ENCODE peak calls at places on chromosomes 7 and 10, in seven cellular contexts. O, Y, B, Z, C, E and U are unnamed samples.

GRCh38 chr7:136667584-136667983 is 200.9 kb upstream of the CHRM2 start:
- DNase-seq in O (no peak), C (no peak), Z (no peak), B (no peak), E (no peak), Y (no peak), U (no peak)

GRCh38 chr7:108086962-108087361 is 43.2 kb downstream of the LAMB4 start:
- DNase-seq in O (no peak), E (no peak), B (no peak), Z (no peak), Y (no peak), C (no peak), U (no peak)

GRCh38 chr7:14673202-14673601 is 229.3 kb downstream of the DGKB start:
- DNase-seq in B (no peak), Y (no peak), C (no peak), E (no peak), O (no peak), Z (no peak), U (no peak)

GRCh38 chr10:119416855-119417254 is 125.7 kb downstream of the RGS10 start:
- DNase-seq in Z (peak; percentile 78), E (no peak), O (peak; percentile 77), Y (peak; percentile 48), C (peak; percentile 92), B (peak; percentile 81), U (peak; percentile 62)

GRCh38 chr7:13953368-13953767 is 36.1 kb downstream of the ETV1 start:
- DNase-seq in E (no peak), O (no peak), Z (no peak), B (no peak), C (no peak), Y (no peak), U (peak; percentile 19)

GRCh38 chr7:70681847-70682350 is 450.0 kb upstream of the GALNT17 start:
- DNase-seq in Z (peak; percentile 79), Y (no peak), O (no peak), B (peak; percentile 34), C (no peak), E (no peak), U (no peak)

GRCh38 chr10:23514321-23514720 is 75.4 kb downstream of the OTUD1 start:
- DNase-seq in O (no peak), E (no peak), Y (no peak), C (no peak), B (no peak), Z (no peak), U (no peak)

GRCh38 chr10:33810986-33811385 is 476.5 kb upstream of the NRP1 start:
- DNase-seq in E (no peak), C (no peak), B (no peak), Z (no peak), Y (no peak), O (peak; percentile 23), U (no peak)

GRCh38 chr10:133393401-133394063 is 425 bp upstream of the MTG1 start:
- DNase-seq in B (no peak), Z (no peak), C (no peak), O (no peak), E (no peak), Y (no peak), U (no peak)

GRCh38 chr7:96727534-96728088 is 18.0 kb upstream of the SEM1 start:
- DNase-seq in O (no peak), E (no peak), Y (no peak), Z (no peak), C (no peak), B (no peak), U (no peak)

GRCh38 chr7:22052221-22052639 is 106.5 kb upstream of the CDCA7L start:
- DNase-seq in C (no peak), B (no peak), O (no peak), Z (no peak), E (no peak), Y (no peak), U (no peak)

GRCh38 chr10:1358860-1359598 is 302.8 kb downstream of the WDR37 start:
- DNase-seq in Y (no peak), C (no peak), E (no peak), B (no peak), Z (no peak), O (no peak), U (no peak)

GRCh38 chr7:149287622-149288021 is 25.6 kb downstream of the ZNF783 start:
- DNase-seq in E (no peak), C (no peak), Z (no peak), B (no peak), Y (no peak), O (no peak), U (no peak)

DNA sequence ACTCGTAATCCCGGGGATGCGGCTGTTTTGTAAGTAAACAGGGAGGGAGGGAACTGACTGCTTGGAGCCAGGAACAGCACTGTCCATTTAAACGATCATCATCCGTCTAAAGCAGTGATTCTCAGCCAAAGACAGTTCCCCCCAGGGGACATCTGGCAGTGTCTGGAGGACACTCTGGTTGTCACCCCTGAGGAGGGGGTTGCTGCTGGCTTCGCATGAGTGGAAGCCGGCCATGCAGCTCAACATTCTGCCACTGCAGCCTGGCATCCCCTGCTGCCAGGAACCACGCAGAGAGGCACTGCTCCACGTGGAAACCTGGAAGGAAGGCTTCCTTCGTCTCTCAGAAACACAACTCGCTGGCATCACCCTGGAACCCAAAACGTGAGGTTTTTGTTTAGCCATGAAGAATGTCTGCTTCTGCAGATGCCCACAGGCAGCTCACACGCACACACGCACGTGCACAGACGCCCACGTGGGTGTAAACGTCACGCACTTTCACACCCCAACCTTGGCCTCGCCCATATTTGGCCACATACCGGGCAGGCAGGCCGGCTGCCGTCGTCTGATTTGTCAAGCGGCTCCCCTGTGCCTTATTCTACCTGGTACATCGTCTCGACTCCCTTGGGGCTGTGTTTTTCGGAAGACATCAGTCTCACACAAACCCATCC is 127.4 kb upstream of the PPP2R2D start:
- DNase-seq in Y (no peak), E (no peak), C (no peak), Z (no peak), B (no peak), O (no peak), U (no peak)
- H3K4me3 ChIP-seq in Y (no peak overlapping the region), E (no peak overlapping the region), C (no peak overlapping the region), Z (no peak overlapping the region), B (no peak overlapping the region), O (no peak overlapping the region), U (no peak overlapping the region)

GRCh38 chr10:11827006-11827405 is 3.9 kb downstream of the PROSER2 start:
- DNase-seq in Z (no peak), B (no peak), O (no peak), E (no peak), Y (no peak), C (no peak), U (no peak)
- TF ChIP-seq CTCF in Z (no peak), B (no peak), O (no peak), E (no peak), Y (no peak), C (no peak), U (no peak)

GRCh38 chr10:68559872-68560200 is 301 bp upstream of the TET1 start:
- DNase-seq in Y (peak; percentile 34), E (no peak), Z (no peak), C (no peak), B (no peak), O (no peak), U (no peak)

GRCh38 chr10:68560916-68561691 is 967 bp downstream of the TET1 start:
- DNase-seq in Z (no peak), C (no peak), E (no peak), B (peak; percentile 16), O (peak; percentile 77), Y (no peak), U (peak; percentile 41)

GRCh38 chr10:68560201-68560915 is at the start of gene TET1:
- DNase-seq in E (peak; percentile 38), Y (peak; percentile 39), B (peak; percentile 61), C (no peak), Z (peak; percentile 52), O (peak; percentile 84), U (peak; percentile 62)

GRCh38 chr10:68558478-68558877 is 1.7 kb upstream of the TET1 start:
- DNase-seq in E (no peak), Y (no peak), C (no peak), B (no peak), Z (no peak), O (no peak), U (no peak)

DNA sequence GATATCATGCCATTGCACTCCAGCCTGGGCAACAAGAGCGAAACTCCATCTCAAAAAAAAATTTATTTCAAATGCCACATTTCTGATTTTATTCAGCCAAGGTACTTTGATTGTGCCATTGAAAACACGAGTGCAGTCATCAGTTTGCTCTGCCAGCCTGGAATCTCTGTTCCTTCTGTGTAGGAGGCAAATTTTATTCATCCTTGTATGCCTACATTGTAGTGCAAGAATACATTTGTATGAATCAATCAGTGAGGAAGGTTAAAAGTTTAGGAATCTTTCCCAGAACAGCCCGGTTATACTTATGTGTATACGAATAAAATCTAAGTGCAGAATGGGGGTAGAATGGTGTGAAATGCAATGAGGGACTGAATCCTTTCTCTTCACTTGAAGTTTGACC is 886 bp upstream of the TET1 start:
- DNase-seq in E (no peak), B (no peak), C (no peak), Y (no peak), Z (no peak), O (no peak), U (no peak)
- H3K4me3 ChIP-seq in E (no peak overlapping the region), B (no peak overlapping the region), C (no peak overlapping the region), Y (no peak overlapping the region), Z (no peak overlapping the region), O (no peak overlapping the region), U (no peak overlapping the region)

GRCh38 chr7:116630932-116631449 is 41.0 kb upstream of the MET start:
- DNase-seq in C (no peak), O (no peak), Y (peak; percentile 82), B (peak; percentile 90), Z (peak; percentile 67), E (peak; percentile 91), U (peak; percentile 96)

GRCh38 chr7:116631676-116632075 is 40.3 kb upstream of the MET start:
- DNase-seq in B (no peak), C (no peak), E (no peak), Z (no peak), O (no peak), Y (no peak), U (no peak)

GRCh38 chr7:116632349-116632748 is 39.6 kb upstream of the MET start:
- DNase-seq in O (no peak), E (no peak), B (no peak), Z (no peak), C (no peak), Y (peak; percentile 48), U (no peak)

GRCh38 chr7:116630357-116630756 is 41.6 kb upstream of the MET start:
- DNase-seq in E (no peak), O (no peak), B (peak; percentile 12), C (no peak), Y (no peak), Z (peak; percentile 72), U (no peak)

DNA sequence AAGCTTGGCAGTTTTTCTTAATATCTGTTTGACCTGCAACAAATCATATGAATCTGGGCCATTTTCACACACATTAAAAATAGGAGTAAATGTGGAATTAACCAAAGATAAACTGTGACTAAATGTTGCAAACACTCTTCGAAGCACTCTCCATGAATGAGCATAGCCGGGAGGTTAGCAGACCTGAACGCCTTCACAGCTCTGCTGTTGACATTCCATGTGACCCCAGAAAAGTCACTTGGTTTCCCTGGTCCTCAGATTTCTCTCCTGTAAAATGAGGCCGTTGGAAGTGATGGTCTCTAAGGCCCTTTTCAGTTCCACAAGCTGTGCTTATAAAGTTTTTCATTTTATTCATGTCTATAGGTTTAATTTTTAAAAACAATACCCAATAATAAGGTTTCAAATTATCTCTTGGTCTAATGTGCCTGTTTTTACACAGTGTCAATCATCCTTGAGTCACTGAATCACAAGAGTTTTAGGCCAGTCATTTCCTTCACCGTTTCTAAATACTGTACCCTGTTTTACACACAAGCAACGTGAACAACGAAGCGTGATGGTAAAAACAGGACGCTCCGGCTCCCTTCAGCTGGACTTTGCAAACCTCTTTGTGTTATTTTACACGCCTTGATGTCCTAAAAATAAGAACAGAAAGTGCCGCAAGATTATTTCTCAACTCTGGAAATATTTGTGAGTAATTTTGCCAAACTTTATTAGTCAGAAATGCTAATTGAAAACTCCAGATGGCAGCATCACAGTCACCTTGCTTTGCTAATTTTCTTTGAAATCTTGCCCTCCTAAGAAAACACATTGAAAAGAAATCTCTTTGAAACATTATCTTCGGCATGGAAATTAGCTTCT is 38.6 kb upstream of the MET start:
- DNase-seq in O (no peak), Z (peak; percentile 73), C (no peak), Y (peak; percentile 60), E (no peak), B (no peak), U (peak; percentile 58)
- TF ChIP-seq CTCF in O (peak; percentile 12), Z (no peak), C (no peak), Y (peak; percentile 8), E (no peak), B (no peak), U (no peak)